ENCODE peak calls at places on chromosome 18, in six cellular contexts. L, K, G, T, S and E are unnamed samples.

GRCh38 chr18:35413163-35413511 is 36.0 kb upstream of the ZNF396 start:
- DNase-seq in S (no peak), L (no peak), G (no peak), T (no peak), K (no peak), E (no peak)

GRCh38 chr18:58176915-58177717 is 133.1 kb downstream of the NEDD4L start:
- DNase-seq in G (no peak), T (no peak), S (no peak), K (no peak), L (no peak), E (no peak)

GRCh38 chr18:9898792-9899549 is 13.2 kb downstream of the TXNDC2 start:
- DNase-seq in G (no peak), L (no peak), T (no peak), K (no peak), S (no peak), E (no peak)

GRCh38 chr18:72152935-72153334 is 391.2 kb downstream of the CBLN2 start:
- DNase-seq in T (no peak), K (no peak), L (no peak), G (no peak), S (no peak), E (no peak)

GRCh38 chr18:3648695-3649094 is 198.7 kb downstream of the TGIF1 start:
- DNase-seq in S (no peak), G (no peak), K (no peak), L (no peak), T (no peak), E (no peak)

GRCh38 chr18:71450258-71450657 is 1093.9 kb downstream of the CBLN2 start:
- DNase-seq in L (no peak), S (no peak), T (no peak), K (no peak), G (no peak), E (no peak)

GRCh38 chr18:80253236-80253635 is 5.9 kb upstream of the PARD6G start:
- DNase-seq in L (no peak), T (no peak), G (no peak), S (no peak), K (no peak), E (no peak)

GRCh38 chr18:35050004-35050623 is 8.9 kb downstream of the MAPRE2 start:
- DNase-seq in L (no peak), T (no peak), G (no peak), S (no peak), K (no peak), E (no peak)

GRCh38 chr18:56702946-56703345 is 51.8 kb downstream of the WDR7 start:
- DNase-seq in T (peak), S (no peak), K (peak), L (no peak), G (no peak), E (no peak)

GRCh38 chr18:38612904-38613303 is 1047.3 kb upstream of the CELF4 start:
- DNase-seq in K (no peak), T (no peak), L (no peak), G (no peak), S (no peak), E (no peak)

GRCh38 chr18:74281011-74281638 is 10.6 kb downstream of the CYB5A start:
- DNase-seq in S (no peak), K (no peak), L (no peak), T (no peak), G (no peak), E (peak)

GRCh38 chr18:22871809-22872525 is 61.2 kb upstream of the RBBP8 start:
- DNase-seq in S (no peak), G (no peak), L (no peak), K (no peak), T (no peak), E (no peak)

GRCh38 chr18:5914971-5915370 is 19.6 kb upstream of the TMEM200C start:
- DNase-seq in S (no peak), T (no peak), L (no peak), K (no peak), G (no peak), E (no peak)

GRCh38 chr18:57657566-57657965 is 35.9 kb upstream of the NARS1 start:
- DNase-seq in G (no peak), L (no peak), K (no peak), T (no peak), S (no peak), E (no peak)

GRCh38 chr18:23885750-23886149 is 128.8 kb upstream of the TTC39C start:
- DNase-seq in K (no peak), S (no peak), L (no peak), T (no peak), G (no peak), E (no peak)

GRCh38 chr18:3713166-3713565 is 263.2 kb downstream of the TGIF1 start:
- DNase-seq in T (no peak), S (no peak), L (no peak), G (no peak), K (no peak), E (no peak)

GRCh38 chr18:21490745-21491144 is 109.8 kb downstream of the ESCO1 start:
- DNase-seq in L (no peak), K (no peak), S (no peak), G (no peak), T (no peak), E (no peak)

GRCh38 chr18:45562567-45563479 is 52.5 kb upstream of the SLC14A2 start:
- DNase-seq in G (peak), T (no peak), K (no peak), L (no peak), S (no peak), E (no peak)

GRCh38 chr18:58520964-58521363 is 107.9 kb downstream of the ALPK2 start:
- DNase-seq in T (no peak), G (no peak), K (no peak), S (no peak), L (no peak), E (no peak)

GRCh38 chr18:78949216-78949615 is 30.4 kb upstream of the SALL3 start:
- DNase-seq in K (no peak), T (no peak), L (no peak), S (no peak), G (no peak), E (no peak)

GRCh38 chr18:35661483-35662146 is 80.1 kb downstream of the GALNT1 start:
- DNase-seq in S (no peak), G (no peak), L (no peak), T (no peak), K (no peak), E (no peak)

GRCh38 chr18:75638223-75638596 is 210.7 kb upstream of the SMIM21 start:
- DNase-seq in S (no peak), L (no peak), G (no peak), K (peak), T (peak), E (no peak)

GRCh38 chr18:61334951-61335736 is 1.9 kb downstream of the CDH20 start:
- DNase-seq in S (no peak), G (no peak), T (no peak), K (no peak), L (no peak), E (no peak)

GRCh38 chr18:48790869-48791635 is 159.7 kb downstream of the SMAD7 start:
- DNase-seq in K (no peak), T (no peak), S (no peak), G (no peak), L (no peak), E (no peak)

GRCh38 chr18:22106536-22107292 is 62.7 kb upstream of the GATA6 start:
- DNase-seq in G (no peak), T (no peak), S (no peak), L (no peak), K (no peak), E (no peak)

GRCh38 chr18:8003878-8004675 is 437.0 kb downstream of the PTPRM start:
- DNase-seq in S (no peak), L (no peak), G (no peak), K (peak), T (peak), E (no peak)

GRCh38 chr18:13310286-13310685 is 91.7 kb downstream of the LDLRAD4 start:
- DNase-seq in G (no peak), K (no peak), S (no peak), T (no peak), L (no peak), E (no peak)